ENCODE peak calls at places on chromosomes 3 and 15, in five cellular contexts. One of them, this sample, is unnamed.
A peak's percentile ranks its signal among the peaks of the same experiment; 100 is the strongest.

GRCh38 chr3:51945031-51945840 is 3.1 kb downstream of the PARP3 start:
- DNase-seq in psoas muscle: no peak
- DNase-seq in A549: no peak
- DNase-seq in lower lobe of right lung: no peak
- DNase-seq in uterus: no peak
- DNase-seq in this sample: no peak

GRCh38 chr3:172404237-172404962 is 43.9 kb downstream of the GHSR start:
- DNase-seq in lower lobe of right lung: no peak
- DNase-seq in psoas muscle: no peak
- DNase-seq in uterus: no peak
- DNase-seq in A549: no peak
- DNase-seq in this sample: no peak

GRCh38 chr15:31488437-31489204 is 162.0 kb downstream of the KLF13 start:
- DNase-seq in uterus: peak; percentile 39
- DNase-seq in A549: peak; percentile 97
- DNase-seq in psoas muscle: no peak
- DNase-seq in lower lobe of right lung: no peak
- DNase-seq in this sample: peak; percentile 21

GRCh38 chr3:177069514-177070329 is 127.6 kb downstream of the TBL1XR1 start:
- DNase-seq in psoas muscle: no peak
- DNase-seq in A549: no peak
- DNase-seq in uterus: no peak
- DNase-seq in lower lobe of right lung: no peak
- DNase-seq in this sample: no peak

GRCh38 chr3:54188176-54188791 is 65.9 kb downstream of the CACNA2D3 start:
- DNase-seq in lower lobe of right lung: no peak
- DNase-seq in psoas muscle: no peak
- DNase-seq in A549: peak; percentile 22
- DNase-seq in uterus: no peak
- DNase-seq in this sample: no peak

GRCh38 chr3:192831111-192831644 is 86.5 kb downstream of the MB21D2 start:
- DNase-seq in lower lobe of right lung: no peak
- DNase-seq in psoas muscle: no peak
- DNase-seq in A549: no peak
- DNase-seq in uterus: no peak
- DNase-seq in this sample: no peak

GRCh38 chr3:168116279-168116678 is 20.6 kb upstream of the GOLIM4 start:
- DNase-seq in psoas muscle: peak; percentile 62
- DNase-seq in uterus: peak; percentile 23
- DNase-seq in lower lobe of right lung: peak; percentile 61
- DNase-seq in A549: no peak
- DNase-seq in this sample: no peak

GRCh38 chr3:141407043-141407442 is 38.7 kb downstream of the ZBTB38 start:
- DNase-seq in lower lobe of right lung: no peak
- DNase-seq in A549: no peak
- DNase-seq in psoas muscle: no peak
- DNase-seq in uterus: peak; percentile 70
- DNase-seq in this sample: no peak

GRCh38 chr3:73709712-73710111 is 85.0 kb upstream of the PDZRN3 start:
- DNase-seq in A549: no peak
- DNase-seq in uterus: no peak
- DNase-seq in lower lobe of right lung: no peak
- DNase-seq in psoas muscle: no peak
- DNase-seq in this sample: no peak

GRCh38 chr3:175651716-175652115 is 792.6 kb downstream of the NAALADL2 start:
- DNase-seq in psoas muscle: no peak
- DNase-seq in uterus: no peak
- DNase-seq in A549: no peak
- DNase-seq in lower lobe of right lung: no peak
- DNase-seq in this sample: no peak

GRCh38 chr3:169266351-169266750 is 397.2 kb downstream of the MECOM start:
- DNase-seq in A549: no peak
- DNase-seq in uterus: no peak
- DNase-seq in psoas muscle: no peak
- DNase-seq in lower lobe of right lung: no peak
- DNase-seq in this sample: no peak

GRCh38 chr3:38649500-38650247 is at the start of gene SCN5A:
- DNase-seq in uterus: peak; percentile 43
- DNase-seq in psoas muscle: peak; percentile 59
- DNase-seq in lower lobe of right lung: peak; percentile 57
- DNase-seq in A549: peak; percentile 55
- DNase-seq in this sample: peak; percentile 22

GRCh38 chr15:78909791-78910228 is 35.0 kb downstream of the CTSH start:
- DNase-seq in psoas muscle: no peak
- DNase-seq in uterus: no peak
- DNase-seq in A549: peak; percentile 72
- DNase-seq in lower lobe of right lung: no peak
- DNase-seq in this sample: no peak

DNA sequence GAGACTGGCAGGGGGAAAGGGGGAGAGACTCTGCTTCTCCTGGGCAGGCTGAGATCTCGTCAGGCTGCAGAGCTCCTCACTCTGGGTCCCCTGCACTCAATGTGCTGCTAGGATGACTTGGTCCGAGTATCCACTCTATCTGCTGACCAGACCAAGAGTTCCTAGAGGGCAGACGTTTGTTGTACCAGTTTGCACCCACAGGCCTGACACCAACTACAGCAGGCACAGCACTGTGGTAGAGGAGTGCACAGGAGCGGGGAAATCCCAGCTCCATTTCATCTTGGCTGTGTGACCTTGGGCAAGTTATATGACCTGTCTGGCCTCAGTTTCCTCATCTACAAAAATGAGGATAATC is 29.0 kb downstream of the CCDC12 start:
- DNase-seq in A549: no peak
- DNase-seq in lower lobe of right lung: no peak
- DNase-seq in psoas muscle: no peak
- DNase-seq in uterus: no peak
- DNase-seq in this sample: no peak
- H3K27ac ChIP-seq in A549: peak overlapping the region; percentile 90
- H3K27ac ChIP-seq in lower lobe of right lung: peak overlapping the region; percentile 85
- H3K27ac ChIP-seq in psoas muscle: peak overlapping the region; percentile 90
- H3K27ac ChIP-seq in uterus: peak overlapping the region; percentile 3
- H3K27ac ChIP-seq in this sample: peak overlapping the region; percentile 87

GRCh38 chr3:45606003-45606402 is 11.5 kb downstream of the LIMD1 start:
- DNase-seq in A549: no peak
- DNase-seq in psoas muscle: no peak
- DNase-seq in uterus: no peak
- DNase-seq in lower lobe of right lung: no peak
- DNase-seq in this sample: no peak

GRCh38 chr3:45604999-45605398 is 10.4 kb downstream of the LIMD1 start:
- DNase-seq in A549: no peak
- DNase-seq in psoas muscle: no peak
- DNase-seq in lower lobe of right lung: no peak
- DNase-seq in uterus: no peak
- DNase-seq in this sample: no peak

GRCh38 chr3:45604596-45604995 is 10.0 kb downstream of the LIMD1 start:
- DNase-seq in psoas muscle: no peak
- DNase-seq in uterus: no peak
- DNase-seq in A549: no peak
- DNase-seq in lower lobe of right lung: no peak
- DNase-seq in this sample: no peak

GRCh38 chr3:45604066-45604465 is 9.5 kb downstream of the LIMD1 start:
- DNase-seq in psoas muscle: no peak
- DNase-seq in uterus: no peak
- DNase-seq in A549: no peak
- DNase-seq in lower lobe of right lung: peak; percentile 36
- DNase-seq in this sample: no peak

GRCh38 chr3:45605569-45605968 is 11.0 kb downstream of the LIMD1 start:
- DNase-seq in uterus: no peak
- DNase-seq in A549: no peak
- DNase-seq in psoas muscle: no peak
- DNase-seq in lower lobe of right lung: peak; percentile 24
- DNase-seq in this sample: no peak
- H3K9me3 ChIP-seq in uterus: no peaks in the 10 kb centered on the region
- H3K9me3 ChIP-seq in A549: no peaks in the 10 kb centered on the region
- H3K9me3 ChIP-seq in psoas muscle: no peaks in the 10 kb centered on the region
- H3K9me3 ChIP-seq in lower lobe of right lung: no peaks in the 10 kb centered on the region
- H3K9me3 ChIP-seq in this sample: no peaks in the 10 kb centered on the region

GRCh38 chr3:45411081-45411480 is 22.7 kb downstream of the LARS2 start:
- DNase-seq in lower lobe of right lung: no peak
- DNase-seq in psoas muscle: no peak
- DNase-seq in A549: no peak
- DNase-seq in uterus: no peak
- DNase-seq in this sample: no peak
- H3K4me3 ChIP-seq in lower lobe of right lung: no peak overlapping the region
- H3K4me3 ChIP-seq in psoas muscle: no peak overlapping the region
- H3K4me3 ChIP-seq in A549: no peak overlapping the region
- H3K4me3 ChIP-seq in uterus: no peak overlapping the region
- H3K4me3 ChIP-seq in this sample: no peak overlapping the region

DNA sequence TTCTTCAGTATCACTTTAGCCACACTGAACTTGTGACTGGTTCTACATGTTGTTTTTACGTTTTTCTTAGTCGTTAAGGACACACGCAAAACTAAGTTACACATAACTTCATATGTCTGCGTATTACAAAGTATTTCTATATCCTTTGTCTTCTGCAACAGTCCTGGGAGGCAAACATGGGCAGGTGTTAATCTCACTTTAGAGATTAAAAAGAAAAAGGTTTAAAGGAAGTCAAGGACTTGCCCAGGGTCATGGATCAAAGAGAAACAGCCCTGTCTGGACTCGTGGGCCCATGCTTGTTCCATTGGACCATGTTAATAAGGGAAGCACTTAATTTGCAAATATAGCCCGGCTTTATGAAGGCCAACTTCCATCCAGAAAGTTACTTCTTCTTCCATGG is 98.6 kb upstream of the LPP start:
- DNase-seq in lower lobe of right lung: no peak
- DNase-seq in uterus: no peak
- DNase-seq in A549: no peak
- DNase-seq in psoas muscle: no peak
- DNase-seq in this sample: no peak
- H3K27ac ChIP-seq in lower lobe of right lung: no peak overlapping the region
- H3K27ac ChIP-seq in uterus: no peak overlapping the region
- H3K27ac ChIP-seq in A549: no peak overlapping the region
- H3K27ac ChIP-seq in psoas muscle: no peak overlapping the region
- H3K27ac ChIP-seq in this sample: no peak overlapping the region

GRCh38 chr3:128863560-128863959 is 15.9 kb upstream of the ACAD9 start:
- DNase-seq in lower lobe of right lung: no peak
- DNase-seq in psoas muscle: no peak
- DNase-seq in uterus: no peak
- DNase-seq in A549: no peak
- DNase-seq in this sample: no peak

GRCh38 chr3:128858167-128858566 is 21.3 kb upstream of the ACAD9 start:
- DNase-seq in A549: no peak
- DNase-seq in uterus: no peak
- DNase-seq in psoas muscle: no peak
- DNase-seq in lower lobe of right lung: no peak
- DNase-seq in this sample: no peak

GRCh38 chr3:128861491-128861890 is 17.9 kb upstream of the ACAD9 start:
- DNase-seq in A549: no peak
- DNase-seq in lower lobe of right lung: no peak
- DNase-seq in psoas muscle: no peak
- DNase-seq in uterus: no peak
- DNase-seq in this sample: no peak

GRCh38 chr3:128855574-128855973 is 23.8 kb upstream of the ACAD9 start:
- DNase-seq in psoas muscle: no peak
- DNase-seq in A549: no peak
- DNase-seq in lower lobe of right lung: no peak
- DNase-seq in uterus: no peak
- DNase-seq in this sample: no peak

DNA sequence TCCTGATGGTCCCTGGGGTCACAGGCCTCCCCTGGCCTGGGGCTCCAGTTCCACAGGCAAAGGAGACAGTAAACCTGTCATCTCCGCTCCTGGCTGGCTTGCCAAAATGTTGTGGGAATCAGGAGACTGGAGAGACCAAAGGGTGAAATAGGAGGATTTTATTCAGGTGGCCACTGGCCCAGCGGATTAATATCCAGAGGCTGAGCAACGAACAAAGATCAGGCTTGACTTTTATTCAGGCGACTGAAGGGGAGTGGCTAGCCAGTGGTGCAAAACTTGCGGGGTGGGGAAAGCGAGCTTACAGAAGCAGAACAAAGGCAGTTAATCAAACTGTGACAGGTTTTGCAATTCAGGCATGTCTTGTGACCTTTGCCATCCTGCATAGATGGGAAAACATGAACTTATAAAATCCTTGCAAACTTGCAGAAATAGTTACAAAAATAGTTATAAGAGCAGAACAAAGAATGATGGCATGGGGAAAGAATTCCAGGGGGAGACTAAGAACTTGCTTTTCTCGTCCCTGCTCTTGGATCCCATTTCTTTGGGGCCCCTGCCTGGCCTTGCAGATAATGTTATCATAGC is 19.8 kb upstream of the ACAD9 start:
- DNase-seq in uterus: no peak
- DNase-seq in psoas muscle: no peak
- DNase-seq in A549: no peak
- DNase-seq in lower lobe of right lung: no peak
- DNase-seq in this sample: no peak
- H3K9me3 ChIP-seq in uterus: no peaks in the 10 kb centered on the region
- H3K9me3 ChIP-seq in psoas muscle: peaks cover 12% of the 10 kb centered on the region
- H3K9me3 ChIP-seq in A549: peaks cover 47% of the 10 kb centered on the region
- H3K9me3 ChIP-seq in lower lobe of right lung: peaks cover 33% of the 10 kb centered on the region
- H3K9me3 ChIP-seq in this sample: peaks cover 10% of the 10 kb centered on the region

GRCh38 chr15:99633655-99634054 is 67.9 kb downstream of the MEF2A start:
- DNase-seq in psoas muscle: no peak
- DNase-seq in A549: no peak
- DNase-seq in lower lobe of right lung: no peak
- DNase-seq in uterus: no peak
- DNase-seq in this sample: no peak

GRCh38 chr15:99632521-99632920 is 66.7 kb downstream of the MEF2A start:
- DNase-seq in lower lobe of right lung: no peak
- DNase-seq in A549: no peak
- DNase-seq in uterus: no peak
- DNase-seq in psoas muscle: no peak
- DNase-seq in this sample: no peak

GRCh38 chr15:99628374-99629001 is 62.7 kb downstream of the MEF2A start:
- DNase-seq in lower lobe of right lung: no peak
- DNase-seq in psoas muscle: no peak
- DNase-seq in uterus: no peak
- DNase-seq in A549: no peak
- DNase-seq in this sample: no peak

GRCh38 chr15:99631256-99631655 is 65.5 kb downstream of the MEF2A start:
- DNase-seq in A549: no peak
- DNase-seq in uterus: no peak
- DNase-seq in psoas muscle: no peak
- DNase-seq in lower lobe of right lung: no peak
- DNase-seq in this sample: no peak

GRCh38 chr15:99630607-99631131 is 64.9 kb downstream of the MEF2A start:
- DNase-seq in psoas muscle: no peak
- DNase-seq in uterus: no peak
- DNase-seq in A549: no peak
- DNase-seq in lower lobe of right lung: no peak
- DNase-seq in this sample: no peak
- H3K4me3 ChIP-seq in psoas muscle: no peak overlapping the region
- H3K4me3 ChIP-seq in uterus: no peak overlapping the region
- H3K4me3 ChIP-seq in A549: no peak overlapping the region
- H3K4me3 ChIP-seq in lower lobe of right lung: no peak overlapping the region
- H3K4me3 ChIP-seq in this sample: no peak overlapping the region

This sample was measured in effector memory CD4-positive, alpha-beta T cell.